ENCODE peak calls at places on chromosomes 6 and 20, in nine cellular contexts. I is MM.1S, U is HCT116, Q is GM23248, N is OCI-LY7, W is hepatocyte, C is PC-9, R is Karpas-422, G is SK-N-SH. H is an unnamed sample. For H3K9me3 and H3K9me2, the result is how much of the 10 kb centered on the place peaks cover.

GRCh38 chr20:33908351-33908750 is 85.4 kb upstream of the RALY start:
- DNase-seq in I (no peak), U (no peak), Q (peak), N (no peak), C (peak), G (no peak), W (no peak), R (no peak), H (no peak)

GRCh38 chr20:17059465-17059864 is 167.4 kb upstream of the PCSK2 start:
- DNase-seq in N (no peak), W (no peak), R (no peak), Q (peak), G (no peak), U (peak), C (no peak), I (no peak), H (peak)

GRCh38 chr6:3081965-3082364 is 13.7 kb downstream of the RIPK1 start:
- DNase-seq in I (no peak), U (no peak), N (no peak), Q (no peak), G (no peak), W (no peak), R (no peak), C (no peak), H (no peak)

GRCh38 chr6:15158821-15159619 is 86.8 kb upstream of the JARID2 start:
- DNase-seq in I (no peak), R (no peak), G (no peak), U (no peak), C (no peak), Q (no peak), N (no peak), W (no peak), H (no peak)

GRCh38 chr6:130611366-130611765 is 215.8 kb upstream of the SMLR1 start:
- DNase-seq in G (no peak), Q (no peak), C (no peak), U (no peak), I (no peak), R (no peak), N (no peak), W (no peak), H (no peak)

GRCh38 chr6:75600694-75601265 is 900 bp upstream of the SENP6 start:
- DNase-seq in U (no peak), G (peak), I (peak), W (no peak), R (peak), C (no peak), Q (peak), N (no peak), H (no peak)

GRCh38 chr6:132972254-132972653 is 157.9 kb downstream of the RPS12 start:
- DNase-seq in C (no peak), N (no peak), I (no peak), U (no peak), Q (no peak), W (no peak), G (no peak), R (no peak), H (no peak)

GRCh38 chr6:123745877-123746276 is 57.8 kb upstream of the NKAIN2 start:
- DNase-seq in U (no peak), G (no peak), R (no peak), I (no peak), Q (peak), C (no peak), W (no peak), N (no peak), H (no peak)

GRCh38 chr6:128209771-128210170 is 308.9 kb upstream of the THEMIS start:
- DNase-seq in I (no peak), W (no peak), U (no peak), G (no peak), Q (peak), R (no peak), C (peak), N (no peak), H (peak)

GRCh38 chr6:84774174-84775158 is 10.1 kb upstream of the TBX18 start:
- DNase-seq in N (no peak), R (no peak), U (no peak), Q (peak), I (peak), G (peak), W (peak), C (no peak), H (no peak)

GRCh38 chr6:2857580-2858337 is 16.1 kb upstream of the SERPINB1 start:
- DNase-seq in C (peak), G (peak), I (no peak), W (peak), N (peak), R (no peak), Q (no peak), U (peak), H (peak)

GRCh38 chr20:63054695-63055240 is 48.0 kb upstream of the BHLHE23 start:
- DNase-seq in C (no peak), W (no peak), G (no peak), U (no peak), I (no peak), Q (no peak), R (no peak), N (no peak), H (no peak)

GRCh38 chr6:137862419-137863125 is 4.5 kb upstream of the TNFAIP3 start:
- DNase-seq in W (no peak), Q (no peak), U (no peak), G (no peak), I (no peak), N (no peak), C (no peak), R (no peak), H (no peak)

GRCh38 chr20:33910529-33911327 is 83.0 kb upstream of the RALY start:
- DNase-seq in G (no peak), U (no peak), C (no peak), I (no peak), W (no peak), N (peak), Q (no peak), R (no peak), H (no peak)

GRCh38 chr6:7138921-7139358 is 31.2 kb downstream of the RREB1 start:
- DNase-seq in G (no peak), C (peak), I (no peak), N (no peak), Q (no peak), W (peak), R (no peak), U (peak), H (peak)

GRCh38 chr6:37381579-37381978 is 27.8 kb downstream of the RNF8 start:
- DNase-seq in I (peak), G (peak), N (peak), R (peak), W (peak), U (peak), Q (peak), C (peak), H (peak)

GRCh38 chr6:39228992-39229767 is at the start of gene KCNK5:
- DNase-seq in I (peak), C (peak), U (peak), R (no peak), N (no peak), W (peak), G (peak), Q (peak), H (peak)

GRCh38 chr6:42960243-42961019 is at the start of gene GNMT:
- DNase-seq in C (peak), G (peak), R (no peak), I (peak), W (peak), Q (peak), U (no peak), N (no peak), H (peak)

GRCh38 chr6:139364302-139364981 is 10.0 kb downstream of the CITED2 start:
- DNase-seq in U (no peak), I (peak), R (peak), Q (peak), W (peak), G (peak), C (peak), N (peak), H (peak)

GRCh38 chr6:166307981-166308768 is at the start of gene PRR18:
- DNase-seq in I (no peak), R (no peak), C (no peak), W (peak), G (peak), N (peak), U (no peak), Q (peak), H (no peak)

GRCh38 chr6:142537612-142538478 is 236.0 kb downstream of the ADGRG6 start:
- DNase-seq in W (no peak), U (peak), R (peak), I (no peak), G (no peak), N (peak), C (no peak), Q (peak), H (peak)

GRCh38 chr20:57426831-57427230 is 35.6 kb downstream of the RBM38 start:
- DNase-seq in W (no peak), C (no peak), I (no peak), Q (no peak), U (no peak), N (no peak), G (no peak), R (no peak), H (no peak)

GRCh38 chr20:1034420-1034799 is 32.3 kb upstream of the RSPO4 start:
- DNase-seq in Q (peak), I (no peak), C (no peak), W (no peak), R (no peak), U (no peak), N (no peak), G (no peak), H (no peak)

GRCh38 chr6:134720353-134721094 is 229.4 kb downstream of the ALDH8A1 start:
- DNase-seq in R (no peak), Q (no peak), G (peak), U (no peak), W (no peak), N (no peak), I (no peak), C (no peak), H (no peak)

GRCh38 chr6:75409286-75409685 is 84.3 kb downstream of the FILIP1 start:
- DNase-seq in Q (peak), W (no peak), U (no peak), R (no peak), C (no peak), N (no peak), G (no peak), I (no peak), H (no peak)

GRCh38 chr6:38509713-38510112 is 130.0 kb downstream of the BTBD9 start:
- DNase-seq in I (no peak), R (no peak), W (peak), N (no peak), U (peak), C (peak), G (no peak), Q (peak), H (peak)

GRCh38 chr20:19944772-19945459 is 72.2 kb upstream of the NAA20 start:
- DNase-seq in C (no peak), Q (peak), R (no peak), N (no peak), U (no peak), W (no peak), I (no peak), G (no peak), H (no peak)

GRCh38 chr6:25312034-25312620 is 33.0 kb downstream of the CARMIL1 start:
- DNase-seq in I (no peak), W (no peak), R (no peak), G (no peak), N (no peak), C (no peak), U (no peak), Q (peak), H (peak)
- H3K4me2 ChIP-seq in I (no peak), W (peak), R (no peak), G (peak), N (peak), C (peak), U (peak), Q (peak), H (peak)

DNA sequence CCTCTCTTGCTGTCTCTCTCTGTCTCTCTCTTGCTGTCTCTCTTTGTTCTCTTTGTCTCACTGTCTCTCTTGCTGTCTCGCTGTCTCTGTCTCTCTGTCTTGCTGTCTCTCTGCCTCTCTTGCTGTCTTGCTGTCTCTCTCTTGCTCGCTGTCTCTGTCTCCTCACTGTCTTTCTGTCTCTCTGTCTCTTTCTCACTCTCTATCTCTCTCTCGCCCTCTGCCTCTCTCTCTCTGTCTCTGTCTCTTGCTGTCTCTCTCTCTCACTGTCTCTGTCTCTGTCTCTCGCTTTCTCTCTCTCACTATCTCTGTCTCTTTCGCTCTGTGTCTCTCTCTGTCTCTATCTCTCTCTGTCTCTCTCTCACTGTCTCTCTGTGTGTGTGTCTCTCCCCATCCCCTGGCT is 92.9 kb upstream of the MC3R start:
- DNase-seq in Q (no peak), C (no peak), R (no peak), W (no peak), N (no peak), U (no peak), G (no peak), I (no peak), H (no peak)
- H3K9me3 ChIP-seq in Q (under half), C (under half), R (under half), W (under half), N (under half), U (under half), G (under half), I (under half), H (under half)

DNA sequence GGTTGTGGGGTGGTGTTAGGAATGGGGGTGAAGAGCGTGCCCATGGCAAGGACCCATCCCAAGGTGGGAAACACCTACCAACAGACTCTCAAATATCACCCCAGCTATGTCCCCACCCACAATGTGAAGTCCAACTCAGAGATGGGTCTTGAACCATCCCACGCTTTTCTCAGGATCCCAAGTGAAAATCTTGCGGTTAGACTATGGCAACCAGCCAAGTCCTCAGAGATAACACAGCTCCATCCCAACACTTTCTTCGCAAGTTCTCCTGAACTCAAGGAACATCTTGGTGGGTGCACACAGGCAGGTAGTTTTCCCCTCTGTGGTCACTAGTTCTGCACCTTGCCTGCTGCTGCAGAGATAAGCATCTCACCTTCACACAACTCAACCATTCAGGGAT is 116.0 kb downstream of the CDC5L start:
- DNase-seq in U (no peak), N (no peak), R (no peak), W (no peak), Q (no peak), C (no peak), I (no peak), G (no peak), H (no peak)
- H3K9me2 ChIP-seq in U (under half), N (under half), R (under half), W (under half), Q (under half), C (under half), I (under half), G (under half), H (under half)

GRCh38 chr6:152575621-152576150 is 61.5 kb downstream of the SYNE1 start:
- DNase-seq in U (no peak), C (no peak), W (no peak), I (no peak), N (no peak), R (no peak), Q (peak), G (no peak), H (no peak)

GRCh38 chr6:152576525-152576924 is 60.6 kb downstream of the SYNE1 start:
- DNase-seq in R (no peak), U (no peak), I (no peak), W (no peak), C (no peak), Q (no peak), G (no peak), N (no peak), H (no peak)

GRCh38 chr6:152573762-152574161 is 63.4 kb downstream of the SYNE1 start:
- DNase-seq in R (no peak), I (no peak), W (no peak), G (no peak), N (no peak), U (no peak), C (no peak), Q (peak), H (no peak)

GRCh38 chr6:152572395-152573061 is 64.6 kb downstream of the SYNE1 start:
- DNase-seq in N (no peak), Q (peak), G (no peak), I (no peak), W (no peak), C (no peak), R (no peak), U (no peak), H (peak)

DNA sequence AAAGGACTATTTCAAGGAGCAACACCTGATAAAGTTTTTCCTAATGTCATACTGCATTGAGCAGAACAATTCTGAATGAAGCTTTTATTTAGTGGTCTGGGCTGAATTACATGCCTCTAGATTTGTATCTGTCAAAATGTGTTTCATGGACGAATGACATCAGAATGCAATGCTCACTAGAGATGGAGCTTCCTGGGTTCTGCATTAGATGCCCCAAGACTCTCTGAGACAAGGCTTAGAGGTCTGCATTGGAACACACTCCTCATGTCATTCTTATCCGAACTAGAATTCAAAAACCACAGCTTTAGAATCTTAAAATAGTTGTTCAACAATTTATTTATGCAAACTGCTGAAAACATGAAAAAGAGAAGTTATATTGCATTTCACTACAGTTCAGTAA is 62.0 kb downstream of the SYNE1 start:
- DNase-seq in I (no peak), U (no peak), W (no peak), N (no peak), Q (no peak), G (no peak), R (no peak), C (no peak), H (no peak)
- H3K4me2 ChIP-seq in I (no peak), U (no peak), W (peak), N (no peak), Q (peak), G (no peak), R (no peak), C (no peak), H (no peak)

DNA sequence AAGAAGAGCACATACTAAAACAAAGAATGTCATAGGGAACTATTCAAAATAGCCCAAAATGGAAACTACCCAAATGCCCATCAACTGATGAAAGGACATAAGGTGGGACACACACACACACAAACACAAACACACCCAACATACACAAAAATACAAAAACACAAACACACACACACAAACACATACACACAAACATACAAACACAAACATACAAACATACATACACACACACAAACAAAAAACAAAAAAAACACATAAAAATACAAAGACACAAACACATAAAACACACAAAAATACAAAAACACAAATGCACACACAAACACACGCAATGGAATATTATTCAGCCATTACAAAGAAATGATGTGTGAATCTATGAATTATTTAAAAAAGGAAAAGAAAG is 203.6 kb downstream of the ERMARD start:
- DNase-seq in I (no peak), U (no peak), N (no peak), Q (no peak), R (no peak), C (no peak), W (no peak), G (no peak), H (no peak)
- H3K9me3 ChIP-seq in I (under half), U (under half), N (under half), Q (under half), R (under half), C (under half), W (under half), G (under half), H (under half)

GRCh38 chr20:31780839-31781238 is 38.3 kb upstream of the MYLK2 start:
- DNase-seq in G (no peak), I (no peak), R (peak), C (no peak), U (no peak), N (no peak), Q (no peak), W (no peak), H (no peak)

GRCh38 chr20:31785089-31785488 is 34.1 kb upstream of the MYLK2 start:
- DNase-seq in Q (peak), N (no peak), R (peak), U (no peak), G (no peak), C (no peak), I (no peak), W (no peak), H (no peak)

DNA sequence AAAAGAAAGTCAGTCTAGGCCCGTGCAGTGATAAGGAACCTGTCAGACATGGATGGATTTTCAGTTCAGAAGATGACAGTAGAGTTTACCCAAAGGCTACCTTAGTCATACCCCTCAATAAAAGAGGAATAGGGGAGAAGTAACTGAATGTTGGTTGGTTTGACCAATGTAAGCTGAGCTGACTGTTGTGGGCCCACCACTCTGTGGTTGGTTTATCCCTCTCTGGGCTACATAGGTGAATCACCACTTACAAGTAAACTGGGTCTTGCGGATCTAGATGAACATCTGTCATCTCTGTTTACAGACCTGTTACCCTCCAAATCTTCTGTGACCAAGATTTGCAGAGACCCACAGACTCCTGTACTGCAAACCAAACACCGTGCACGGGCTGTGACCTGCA is 37.2 kb upstream of the MYLK2 start:
- DNase-seq in U (no peak), G (no peak), N (no peak), Q (no peak), R (peak), C (no peak), W (no peak), I (no peak), H (no peak)
- H3K9me2 ChIP-seq in U (under half), G (under half), N (under half), Q (under half), R (under half), C (under half), W (under half), I (under half), H (under half)

H was measured in PC-3.